ENCODE peak calls at places on chromosomes 7 and 10, in four cellular contexts. L is tibial nerve; V is CD4-positive, alpha-beta T cell; A is MM.1S. F is an unnamed sample.

GRCh38 chr7:6637544-6638229 is 569 bp downstream of the ZNF316 start:
- DNase-seq in L (no peak), V (peak; percentile 25), A (peak; percentile 45), F (peak; percentile 80)

GRCh38 chr7:82050134-82050533 is 280.3 kb upstream of the HGF start:
- DNase-seq in L (no peak), V (no peak), A (no peak), F (no peak)

GRCh38 chr10:74862625-74863024 is 36.2 kb downstream of the KAT6B start:
- DNase-seq in L (no peak), V (no peak), A (no peak), F (no peak)

GRCh38 chr7:150406565-150407421 is 27.7 kb downstream of the ZNF775 start:
- DNase-seq in L (no peak), V (peak; percentile 11), A (peak; percentile 97), F (no peak)

GRCh38 chr10:13117842-13118783 is 18.1 kb downstream of the OPTN start:
- DNase-seq in L (no peak), V (no peak), A (no peak), F (no peak)

GRCh38 chr10:25952857-25953256 is 18.8 kb downstream of the MYO3A start:
- DNase-seq in L (no peak), V (no peak), A (peak; percentile 66), F (no peak)

GRCh38 chr10:87930929-87931835 is 67.8 kb downstream of the PTEN start:
- DNase-seq in L (no peak), V (no peak), A (no peak), F (no peak)

GRCh38 chr10:1559311-1559710 is 178.0 kb downstream of the ADARB2 start:
- DNase-seq in L (no peak), V (no peak), A (no peak), F (no peak)

GRCh38 chr7:101614098-101614938 is 14.8 kb downstream of the MYL10 start:
- DNase-seq in L (no peak), V (no peak), A (no peak), F (no peak)

GRCh38 chr7:36473454-36474282 is 84.0 kb downstream of the ANLN start:
- DNase-seq in L (no peak), V (no peak), A (no peak), F (no peak)

GRCh38 chr7:19020711-19021110 is 96.7 kb downstream of the TWIST1 start:
- DNase-seq in L (no peak), V (no peak), A (no peak), F (no peak)

GRCh38 chr10:6503171-6503570 is 76.9 kb downstream of the PRKCQ start:
- DNase-seq in L (no peak), V (no peak), A (no peak), F (no peak)

GRCh38 chr7:473211-473734 is 46.4 kb downstream of the PDGFA start:
- DNase-seq in L (no peak), V (no peak), A (no peak), F (no peak)

GRCh38 chr7:91455411-91455810 is 191.2 kb downstream of the FZD1 start:
- DNase-seq in L (no peak), V (no peak), A (no peak), F (no peak)

GRCh38 chr10:6840766-6841165 is 260.7 kb upstream of the PRKCQ start:
- DNase-seq in L (no peak), V (no peak), A (no peak), F (no peak)

GRCh38 chr7:152076324-152076821 is 50.9 kb downstream of the GALNT11 start:
- DNase-seq in L (peak; percentile 22), V (no peak), A (no peak), F (no peak)

GRCh38 chr10:70540089-70540788 is 61.7 kb downstream of the PALD1 start:
- DNase-seq in L (no peak), V (no peak), A (no peak), F (peak; percentile 53)

GRCh38 chr7:123285076-123285700 is 85.4 kb upstream of the SLC13A1 start:
- DNase-seq in L (no peak), V (no peak), A (no peak), F (no peak)
- TF ChIP-seq CTCF in L (no peak), V (no peak), A (no peak), F (no peak)

DNA sequence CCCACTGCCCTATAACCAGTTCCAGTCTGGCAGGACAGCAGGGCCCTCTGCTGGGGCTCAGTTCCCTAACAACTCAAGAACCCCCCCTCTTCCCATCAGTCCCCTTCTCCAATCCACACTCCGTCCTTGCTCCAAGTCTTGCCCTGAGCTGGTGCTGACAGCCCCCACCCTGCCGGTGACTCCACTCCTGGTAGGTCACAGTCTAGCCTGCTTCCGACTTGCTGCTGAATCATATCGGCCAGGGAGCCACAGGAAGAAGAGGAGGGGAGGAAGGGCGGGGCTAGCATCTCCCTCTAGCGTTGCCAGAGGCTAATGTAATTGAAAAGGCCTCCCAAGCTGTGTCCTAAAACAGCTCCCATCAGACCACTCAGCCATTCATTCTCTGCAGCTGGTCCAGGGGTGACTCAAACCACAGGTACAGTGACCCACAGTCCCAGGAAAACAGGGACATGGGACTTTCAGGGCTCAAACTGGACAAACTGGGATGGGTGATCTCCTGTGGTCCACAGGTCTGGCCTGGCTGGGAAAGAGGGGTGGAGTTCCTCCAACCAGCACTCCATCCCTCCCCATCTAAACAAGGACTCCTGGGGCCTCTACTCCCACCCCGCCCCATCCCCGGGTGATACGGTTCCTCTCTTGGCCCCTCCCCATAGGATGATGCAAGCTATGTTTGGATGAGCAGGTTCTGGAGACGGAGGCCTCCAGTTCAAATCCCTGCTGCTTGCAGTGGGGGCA is 158.8 kb downstream of the SH3PXD2A start:
- DNase-seq in L (no peak), V (peak; percentile 36), A (peak; percentile 73), F (no peak)
- TF ChIP-seq CTCF in L (no peak), V (peak; percentile 39), A (peak; percentile 60), F (no peak)

GRCh38 chr7:144011458-144012230 is 11.5 kb downstream of the OR6B1 start:
- DNase-seq in L (no peak), V (no peak), A (no peak), F (no peak)
- TF ChIP-seq CTCF in L (no peak), V (no peak), A (no peak), F (peak; percentile 2)

GRCh38 chr7:2403718-2404648 is 572 bp downstream of the CHST12 start:
- DNase-seq in L (no peak), V (no peak), A (peak; percentile 41), F (no peak)
- TF ChIP-seq CTCF in L (no peak), V (no peak), A (no peak), F (no peak)

GRCh38 chr7:158443688-158444483 is 143.7 kb downstream of the PTPRN2 start:
- DNase-seq in L (no peak), V (no peak), A (no peak), F (no peak)

GRCh38 chr7:158444501-158445420 is 142.9 kb downstream of the PTPRN2 start:
- DNase-seq in L (no peak), V (no peak), A (no peak), F (no peak)

GRCh38 chr7:158439035-158439434 is 148.6 kb downstream of the PTPRN2 start:
- DNase-seq in L (no peak), V (no peak), A (no peak), F (no peak)

GRCh38 chr7:158443014-158443687 is 144.5 kb downstream of the PTPRN2 start:
- DNase-seq in L (no peak), V (no peak), A (no peak), F (no peak)

DNA sequence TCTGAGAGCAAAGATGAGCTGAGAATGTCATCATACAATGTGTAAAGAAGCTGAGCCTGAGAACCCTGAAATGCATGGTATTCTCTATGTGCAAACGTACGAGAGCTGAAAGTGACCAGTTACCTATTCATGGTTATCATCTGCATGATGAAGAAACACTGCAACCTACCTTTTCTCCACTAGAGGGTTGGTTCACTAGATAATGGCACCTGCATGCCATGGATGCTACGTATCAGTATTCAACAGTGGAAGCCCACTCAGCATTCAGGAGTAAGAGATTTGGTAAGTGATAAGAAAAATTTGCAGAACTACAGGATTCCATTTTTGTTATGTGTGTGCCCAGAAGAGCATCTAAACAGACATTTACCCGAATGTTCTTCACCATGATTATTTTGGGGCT is 145.4 kb downstream of the PTPRN2 start:
- DNase-seq in L (no peak), V (no peak), A (peak; percentile 38), F (no peak)
- TF ChIP-seq CTCF in L (no peak), V (no peak), A (peak; percentile 45), F (no peak)

GRCh38 chr7:129958643-129959479 is 6.1 kb upstream of the UBE2H start:
- DNase-seq in L (no peak), V (no peak), A (no peak), F (no peak)
- TF ChIP-seq CTCF in L (no peak), V (no peak), A (no peak), F (no peak)

GRCh38 chr7:48708635-48709034 is 215.7 kb upstream of the CDC14C start:
- DNase-seq in L (no peak), V (no peak), A (no peak), F (no peak)

DNA sequence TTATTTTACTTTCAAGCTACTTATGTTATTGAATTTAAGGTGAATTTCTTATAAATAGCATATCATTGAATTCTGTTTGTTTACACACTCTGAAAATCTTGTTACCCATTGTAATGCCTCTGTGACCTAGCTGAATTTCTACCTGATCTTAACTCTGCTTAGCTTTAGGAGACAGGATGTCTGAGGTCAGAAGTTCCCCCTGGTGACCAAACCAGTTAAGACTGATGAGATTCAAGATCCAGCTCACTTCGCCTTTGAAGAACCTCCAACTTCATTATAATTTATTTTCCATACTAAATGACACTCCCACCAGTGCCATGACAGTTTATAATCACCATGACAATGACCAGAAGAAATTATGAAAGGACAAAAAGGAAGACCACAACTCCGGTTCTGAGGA is 213.4 kb upstream of the CDC14C start:
- DNase-seq in L (no peak), V (no peak), A (no peak), F (no peak)
- TF ChIP-seq CTCF in L (no peak), V (no peak), A (no peak), F (no peak)